ENCODE peak calls at places on chromosomes 7 and 10, in seven cellular contexts. M is NCI-H526 treated with DMSO at 0.1 percent for 48 hours; J is AG10803; G is activated T-cell treated with anti-CD3 and anti-CD28 coated beads, Interleukin-2, amount 50 U/mL, for 24 hours; S is bronchial epithelial cell; F is dorsolateral prefrontal cortex; D is cardiac muscle cell. L is an unnamed sample.

GRCh38 chr10:92342801-92343200 is 51.8 kb downstream of the MARCHF5 start:
- DNase-seq in S (peak; percentile 59), G (no peak), F (no peak), J (peak; percentile 11), D (no peak), M (no peak), L (no peak)

GRCh38 chr7:64951250-64951848 is 39.5 kb downstream of the ZNF117 start:
- DNase-seq in D (peak; percentile 56), G (no peak), J (peak; percentile 44), F (no peak), M (peak; percentile 6), S (peak; percentile 43), L (peak; percentile 77)

GRCh38 chr7:20220824-20221547 is 3.8 kb upstream of the MACC1 start:
- DNase-seq in G (no peak), S (peak; percentile 39), M (no peak), F (no peak), D (no peak), J (peak; percentile 99), L (no peak)

GRCh38 chr10:22605168-22605567 is 109.2 kb downstream of the PIP4K2A start:
- DNase-seq in G (no peak), D (no peak), J (peak; percentile 84), F (no peak), M (no peak), S (peak; percentile 83), L (no peak)

GRCh38 chr10:53754851-53755250 is 982.3 kb upstream of the MBL2 start:
- DNase-seq in D (no peak), F (no peak), G (no peak), J (no peak), S (no peak), M (no peak), L (no peak)

GRCh38 chr7:134458341-134458805 is 527 bp downstream of the AKR1B1 start:
- DNase-seq in J (peak; percentile 42), M (peak; percentile 59), D (peak; percentile 72), S (peak; percentile 61), G (peak; percentile 75), F (peak; percentile 45), L (no peak)

GRCh38 chr7:100154651-100155491 is 3.7 kb downstream of the TRAPPC14 start:
- DNase-seq in F (no peak), M (no peak), J (no peak), G (no peak), S (no peak), D (no peak), L (no peak)

GRCh38 chr7:108077714-108078113 is 52.4 kb downstream of the LAMB4 start:
- DNase-seq in D (no peak), G (no peak), M (no peak), J (no peak), S (no peak), F (no peak), L (no peak)

GRCh38 chr7:98051118-98051744 is 55.4 kb upstream of the LMTK2 start:
- DNase-seq in J (no peak), S (no peak), G (peak; percentile 75), M (peak; percentile 39), F (no peak), D (peak; percentile 9), L (no peak)

GRCh38 chr7:8260871-8261707 is 878 bp downstream of the ICA1 start:
- DNase-seq in D (peak; percentile 46), J (no peak), M (peak; percentile 62), S (peak; percentile 46), F (peak; percentile 20), G (peak; percentile 44), L (peak; percentile 61)

GRCh38 chr10:79178614-79179403 is 110.0 kb downstream of the ZMIZ1 start:
- DNase-seq in S (no peak), M (no peak), J (peak; percentile 84), D (peak; percentile 81), G (no peak), F (no peak), L (no peak)

GRCh38 chr10:38094923-38095574 is 912 bp downstream of the ZNF37A start:
- DNase-seq in M (no peak), J (no peak), G (peak; percentile 35), S (no peak), D (no peak), F (peak; percentile 21), L (peak; percentile 5)

GRCh38 chr7:16419859-16420258 is 1.5 kb downstream of the CRPPA start:
- DNase-seq in G (no peak), S (no peak), J (no peak), F (no peak), M (peak; percentile 28), D (no peak), L (no peak)

GRCh38 chr10:86674912-86675311 is 6.6 kb downstream of the LDB3 start:
- DNase-seq in G (no peak), M (no peak), F (no peak), D (no peak), S (no peak), J (no peak), L (no peak)

GRCh38 chr7:136405931-136406777 is 429.0 kb upstream of the MTPN start:
- DNase-seq in G (no peak), F (no peak), J (peak; percentile 57), D (peak; percentile 80), S (peak; percentile 47), M (peak; percentile 63), L (peak; percentile 42)

GRCh38 chr10:79446451-79447020 is 1.1 kb upstream of the ZCCHC24 start:
- DNase-seq in M (no peak), J (peak; percentile 41), G (no peak), F (peak; percentile 47), S (no peak), D (peak; percentile 94), L (peak; percentile 37)

GRCh38 chr7:116971869-116972268 is 18.6 kb downstream of the ST7 start:
- DNase-seq in M (no peak), F (no peak), G (no peak), J (no peak), S (no peak), D (no peak), L (no peak)

GRCh38 chr10:63681965-63682704 is 160.9 kb downstream of the REEP3 start:
- DNase-seq in D (no peak), J (peak; percentile 99), F (no peak), M (no peak), S (peak; percentile 38), G (no peak), L (no peak)

GRCh38 chr10:34666008-34666700 is 148.9 kb downstream of the PARD3 start:
- DNase-seq in D (peak; percentile 59), F (no peak), S (peak; percentile 91), M (peak; percentile 4), J (peak; percentile 94), G (no peak), L (no peak)

GRCh38 chr10:78255214-78255613 is 221.6 kb downstream of the RPS24 start:
- DNase-seq in D (no peak), F (no peak), S (peak; percentile 69), M (no peak), J (peak; percentile 11), G (no peak), L (no peak)

GRCh38 chr7:13037216-13037615 is 349.8 kb downstream of the ARL4A start:
- DNase-seq in F (no peak), J (no peak), G (no peak), M (no peak), D (no peak), S (no peak), L (no peak)

GRCh38 chr7:69256634-69257081 is 341.6 kb upstream of the AUTS2 start:
- DNase-seq in S (no peak), D (no peak), F (peak; percentile 35), J (peak; percentile 94), M (no peak), G (no peak), L (no peak)

GRCh38 chr7:66185680-66186187 is 19.4 kb upstream of the TPST1 start:
- DNase-seq in M (no peak), G (no peak), F (no peak), S (no peak), D (no peak), J (no peak), L (no peak)

GRCh38 chr10:29105516-29106215 is 183.2 kb upstream of the LYZL1 start:
- DNase-seq in M (no peak), G (no peak), S (peak; percentile 66), F (no peak), J (peak; percentile 11), D (no peak), L (no peak)

GRCh38 chr7:101594790-101595189 is 34.3 kb downstream of the MYL10 start:
- DNase-seq in S (no peak), D (no peak), F (no peak), G (no peak), M (no peak), J (no peak), L (no peak)

GRCh38 chr10:23047201-23048050 is 48.0 kb upstream of the MSRB2 start:
- DNase-seq in F (no peak), S (peak; percentile 39), G (no peak), M (no peak), J (no peak), D (peak; percentile 53), L (no peak)

GRCh38 chr10:62638062-62638477 is 166.4 kb upstream of the ADO start:
- DNase-seq in F (no peak), M (no peak), G (no peak), J (peak; percentile 29), D (peak; percentile 23), S (peak; percentile 73), L (no peak)

GRCh38 chr10:29166713-29167112 is 122.2 kb upstream of the LYZL1 start:
- DNase-seq in M (no peak), F (no peak), G (no peak), S (no peak), J (no peak), D (no peak), L (no peak)

GRCh38 chr7:116311816-116312471 is 101.6 kb downstream of the TES start:
- DNase-seq in D (no peak), S (no peak), G (no peak), J (no peak), F (no peak), M (no peak), L (no peak)

GRCh38 chr7:55439627-55440026 is 74.5 kb downstream of the LANCL2 start:
- DNase-seq in S (no peak), F (no peak), M (no peak), J (peak; percentile 60), D (no peak), G (no peak), L (no peak)

GRCh38 chr10:122678266-122678665 is 21.4 kb downstream of the C10orf120 start:
- DNase-seq in J (no peak), G (no peak), D (no peak), M (no peak), F (no peak), S (no peak), L (no peak)

GRCh38 chr7:150801242-150801945 is 825 bp downstream of the TMEM176A start:
- DNase-seq in D (no peak), S (no peak), G (no peak), M (no peak), J (no peak), F (no peak), L (no peak)

GRCh38 chr7:44673771-44674170 is 67.3 kb downstream of the OGDH start:
- DNase-seq in D (no peak), G (no peak), S (no peak), J (no peak), M (no peak), F (no peak), L (no peak)

GRCh38 chr7:2633538-2634264 is 1.9 kb downstream of the TTYH3 start:
- DNase-seq in F (no peak), D (no peak), S (peak; percentile 74), G (peak; percentile 67), J (peak; percentile 93), M (no peak), L (no peak)

GRCh38 chr7:57403601-57404342 is 46.2 kb upstream of the ZNF716 start:
- DNase-seq in M (no peak), J (no peak), S (no peak), F (peak; percentile 64), G (no peak), D (no peak), L (no peak)

GRCh38 chr7:48035967-48036478 is 680 bp downstream of the C7orf57 start:
- DNase-seq in F (peak; percentile 25), J (peak; percentile 20), G (no peak), D (peak; percentile 31), M (no peak), S (no peak), L (no peak)

GRCh38 chr10:5538892-5539651 is 14.3 kb downstream of the CALML3 start:
- DNase-seq in M (no peak), G (peak; percentile 7), F (no peak), S (peak; percentile 93), D (no peak), J (no peak), L (no peak)

L was measured in HuH-7.